ENCODE peak calls at places on chromosomes 6 and 20, in eight cellular contexts. A is HCT116; U is ovary; L is Caco-2; D is cardiac fibroblast; E is SJSA1; G is CD4-positive, alpha-beta memory T cell; Q is SK-N-SH. F is an unnamed sample.

GRCh38 chr20:6704132-6704861 is 63.2 kb upstream of the BMP2 start:
- DNase-seq in D (peak), U (no peak), A (no peak), Q (no peak), E (peak), G (no peak), L (peak), F (peak)

GRCh38 chr20:1469306-1469905 is 2.8 kb upstream of the NSFL1C start:
- DNase-seq in D (no peak), A (no peak), L (no peak), U (no peak), G (no peak), E (no peak), Q (no peak), F (no peak)

GRCh38 chr6:79928478-79928998 is 18.8 kb downstream of the ELOVL4 start:
- DNase-seq in G (no peak), U (no peak), A (no peak), E (no peak), L (no peak), D (no peak), Q (no peak), F (no peak)

GRCh38 chr6:14074723-14075503 is 42.7 kb upstream of the CD83 start:
- DNase-seq in U (peak), D (peak), G (peak), A (no peak), Q (peak), E (peak), L (no peak), F (no peak)

GRCh38 chr6:78268591-78268990 is 598.8 kb upstream of the IRAK1BP1 start:
- DNase-seq in D (no peak), G (no peak), A (no peak), L (no peak), U (no peak), Q (no peak), E (no peak), F (no peak)

GRCh38 chr6:43776799-43777776 is 7.1 kb downstream of the VEGFA start:
- DNase-seq in G (no peak), L (no peak), A (no peak), E (no peak), D (no peak), Q (no peak), U (peak), F (no peak)

GRCh38 chr20:33490023-33490933 is at the start of gene CBFA2T2:
- DNase-seq in U (peak), Q (no peak), L (peak), D (peak), E (peak), G (no peak), A (peak), F (no peak)

GRCh38 chr20:40279390-40279789 is 409.6 kb downstream of the MAFB start:
- DNase-seq in U (no peak), E (peak), G (no peak), D (peak), A (no peak), L (no peak), Q (peak), F (no peak)

GRCh38 chr6:125233216-125233615 is 68.6 kb downstream of the HDDC2 start:
- DNase-seq in U (no peak), L (no peak), G (no peak), E (no peak), Q (no peak), A (no peak), D (no peak), F (no peak)

GRCh38 chr6:98486052-98486451 is 348.3 kb upstream of the POU3F2 start:
- DNase-seq in A (no peak), U (no peak), L (no peak), G (no peak), D (no peak), Q (peak), E (no peak), F (no peak)

GRCh38 chr6:73079611-73079955 is 145.7 kb downstream of the KHDC1L start:
- DNase-seq in L (no peak), E (peak), D (peak), G (no peak), U (no peak), A (no peak), Q (no peak), F (no peak)

GRCh38 chr6:158763440-158764187 is 55.6 kb downstream of the EZR start:
- DNase-seq in A (no peak), Q (no peak), D (no peak), E (no peak), G (no peak), U (no peak), L (no peak), F (no peak)

GRCh38 chr6:15266423-15266996 is 20.6 kb downstream of the JARID2 start:
- DNase-seq in A (no peak), L (no peak), G (no peak), D (peak), U (no peak), Q (no peak), E (peak), F (no peak)

GRCh38 chr20:51749674-51750036 is 18.5 kb downstream of the ATP9A start:
- DNase-seq in L (no peak), U (no peak), Q (no peak), G (no peak), A (no peak), D (peak), E (no peak), F (no peak)
- H3K4me3 ChIP-seq in L (no peak), U (no peak), Q (no peak), G (no peak), A (peak), D (no peak), E (no peak), F (no peak)

DNA sequence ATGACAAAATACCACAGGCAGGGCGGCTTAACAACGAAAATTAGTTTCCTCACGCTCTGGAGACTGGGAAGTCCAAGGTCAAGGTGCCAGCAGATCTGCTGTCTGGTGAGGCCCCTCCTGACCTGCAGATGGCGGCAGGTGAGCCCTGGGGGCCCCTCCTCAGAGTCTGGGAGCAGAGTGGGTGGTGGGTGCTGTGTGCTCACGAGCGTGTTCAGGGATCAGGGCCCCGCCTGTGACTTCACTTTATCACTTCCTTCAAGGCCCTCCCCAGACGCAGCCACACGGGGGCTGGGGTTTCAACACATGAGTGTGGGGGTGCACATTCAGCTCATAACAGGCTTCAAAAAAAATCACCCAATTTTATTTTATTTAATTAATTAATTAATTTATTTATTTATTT is 39.3 kb downstream of the SLC2A4RG start:
- DNase-seq in E (no peak), D (no peak), G (no peak), U (no peak), L (no peak), Q (no peak), A (no peak), F (no peak)
- H3K4me3 ChIP-seq in E (no peak), D (no peak), G (no peak), U (no peak), L (no peak), Q (no peak), A (no peak), F (no peak)

GRCh38 chr6:2768696-2769095 is 3.5 kb downstream of the WRNIP1 start:
- DNase-seq in A (no peak), Q (no peak), D (no peak), E (no peak), L (no peak), G (no peak), U (no peak), F (no peak)
- H3K4me3 ChIP-seq in A (no peak), Q (no peak), D (peak), E (peak), L (no peak), G (no peak), U (no peak), F (no peak)

GRCh38 chr6:28767691-28768090 is 156.1 kb downstream of the TRIM27 start:
- DNase-seq in A (no peak), U (no peak), G (no peak), D (no peak), Q (no peak), E (no peak), L (no peak), F (no peak)

GRCh38 chr6:28767133-28767532 is 156.7 kb downstream of the TRIM27 start:
- DNase-seq in U (no peak), E (no peak), G (no peak), D (no peak), Q (no peak), L (no peak), A (no peak), F (no peak)

GRCh38 chr6:28766426-28766825 is 157.4 kb downstream of the TRIM27 start:
- DNase-seq in D (no peak), G (no peak), A (no peak), U (no peak), Q (no peak), E (no peak), L (no peak), F (no peak)

GRCh38 chr6:28764761-28765282 is 159.0 kb downstream of the TRIM27 start:
- DNase-seq in U (no peak), G (no peak), A (no peak), Q (no peak), L (no peak), D (no peak), E (no peak), F (no peak)

DNA sequence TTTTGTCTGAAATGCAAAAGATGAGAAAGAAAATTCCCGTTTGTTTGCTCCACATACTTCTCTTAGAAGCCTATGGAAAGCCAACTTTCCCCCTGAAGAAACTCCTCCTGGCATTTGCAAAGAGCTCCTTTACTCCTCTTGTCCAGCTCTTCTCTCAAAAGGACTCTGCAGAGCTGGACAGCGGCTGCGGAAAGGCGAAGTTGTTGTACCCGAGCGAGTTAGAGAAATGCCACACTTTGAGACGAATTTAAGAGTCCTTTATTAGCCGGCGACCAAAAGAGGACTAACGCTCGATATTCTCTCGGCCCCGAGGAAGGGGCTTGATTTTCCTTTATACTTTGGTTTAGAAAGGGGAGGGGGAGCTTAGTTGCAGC is 157.8 kb downstream of the TRIM27 start:
- DNase-seq in Q (no peak), U (no peak), G (no peak), E (no peak), A (no peak), D (no peak), L (no peak), F (no peak)
- H3K4me3 ChIP-seq in Q (no peak), U (no peak), G (no peak), E (no peak), A (no peak), D (no peak), L (no peak), F (no peak)

DNA sequence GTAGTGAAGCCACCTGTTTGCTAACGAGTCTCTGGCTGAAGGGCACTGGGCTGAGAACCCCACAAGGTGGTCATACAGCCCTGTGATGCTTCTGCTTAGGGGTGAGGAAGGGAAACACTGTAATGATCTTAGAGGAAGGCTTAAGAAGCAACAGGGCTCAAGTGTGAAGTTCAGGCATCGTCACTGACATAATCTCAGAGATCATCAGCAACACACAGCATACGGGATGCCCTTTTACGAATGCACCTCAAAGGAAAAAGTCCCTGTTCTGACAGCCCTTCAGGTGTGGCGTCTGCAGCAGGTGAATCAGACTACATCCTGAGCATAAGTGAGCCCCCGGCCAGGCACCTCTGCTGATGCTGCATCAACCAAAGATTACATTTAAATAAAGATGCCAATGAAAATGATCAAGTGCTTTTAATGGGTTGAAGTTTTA is 58.6 kb downstream of the INSM1 start:
- DNase-seq in Q (no peak), D (no peak), A (no peak), G (no peak), E (no peak), L (no peak), U (no peak), F (no peak)
- H3K4me3 ChIP-seq in Q (no peak), D (no peak), A (no peak), G (no peak), E (no peak), L (no peak), U (no peak), F (no peak)

DNA sequence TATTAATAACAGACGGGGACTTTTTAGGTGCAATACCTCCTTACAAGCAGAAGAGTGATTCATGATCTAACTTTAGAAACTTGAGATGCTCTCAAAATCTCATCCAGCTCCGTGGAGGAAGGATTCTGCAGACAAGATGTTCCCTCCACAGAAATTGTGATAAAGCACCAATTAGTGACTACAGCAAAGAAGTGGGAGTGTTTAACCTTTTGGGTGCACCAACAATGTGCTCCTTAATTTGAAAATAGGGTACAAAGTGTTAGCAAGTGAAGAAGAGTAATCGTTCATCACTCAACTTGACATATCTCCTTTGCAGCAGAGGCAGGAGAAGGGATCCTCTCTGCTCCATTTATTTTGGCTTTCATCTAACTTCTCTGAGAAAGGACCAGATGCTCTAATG is 22.8 kb upstream of the SCP2D1 start:
- DNase-seq in L (no peak), A (no peak), Q (no peak), E (no peak), U (no peak), G (no peak), D (no peak), F (no peak)
- H3K4me3 ChIP-seq in L (no peak), A (no peak), Q (no peak), E (no peak), U (no peak), G (no peak), D (no peak), F (no peak)

GRCh38 chr6:6723792-6724318 is 135.3 kb downstream of the LY86 start:
- DNase-seq in Q (no peak), D (no peak), G (no peak), A (no peak), U (no peak), L (no peak), E (no peak), F (no peak)

GRCh38 chr6:6725834-6726194 is 137.3 kb downstream of the LY86 start:
- DNase-seq in L (no peak), D (no peak), Q (no peak), G (no peak), E (no peak), U (no peak), A (no peak), F (no peak)

GRCh38 chr6:6724319-6725119 is 136.0 kb downstream of the LY86 start:
- DNase-seq in D (peak), L (peak), Q (peak), A (peak), U (peak), G (peak), E (peak), F (peak)

GRCh38 chr6:6723316-6723715 is 134.8 kb downstream of the LY86 start:
- DNase-seq in L (no peak), E (no peak), A (no peak), Q (no peak), G (no peak), D (no peak), U (no peak), F (no peak)

GRCh38 chr6:6725120-6725833 is 136.8 kb downstream of the LY86 start:
- DNase-seq in Q (no peak), G (no peak), U (no peak), L (no peak), D (no peak), E (no peak), A (no peak), F (no peak)
- H3K4me3 ChIP-seq in Q (no peak), G (no peak), U (peak), L (no peak), D (peak), E (no peak), A (no peak), F (peak)

DNA sequence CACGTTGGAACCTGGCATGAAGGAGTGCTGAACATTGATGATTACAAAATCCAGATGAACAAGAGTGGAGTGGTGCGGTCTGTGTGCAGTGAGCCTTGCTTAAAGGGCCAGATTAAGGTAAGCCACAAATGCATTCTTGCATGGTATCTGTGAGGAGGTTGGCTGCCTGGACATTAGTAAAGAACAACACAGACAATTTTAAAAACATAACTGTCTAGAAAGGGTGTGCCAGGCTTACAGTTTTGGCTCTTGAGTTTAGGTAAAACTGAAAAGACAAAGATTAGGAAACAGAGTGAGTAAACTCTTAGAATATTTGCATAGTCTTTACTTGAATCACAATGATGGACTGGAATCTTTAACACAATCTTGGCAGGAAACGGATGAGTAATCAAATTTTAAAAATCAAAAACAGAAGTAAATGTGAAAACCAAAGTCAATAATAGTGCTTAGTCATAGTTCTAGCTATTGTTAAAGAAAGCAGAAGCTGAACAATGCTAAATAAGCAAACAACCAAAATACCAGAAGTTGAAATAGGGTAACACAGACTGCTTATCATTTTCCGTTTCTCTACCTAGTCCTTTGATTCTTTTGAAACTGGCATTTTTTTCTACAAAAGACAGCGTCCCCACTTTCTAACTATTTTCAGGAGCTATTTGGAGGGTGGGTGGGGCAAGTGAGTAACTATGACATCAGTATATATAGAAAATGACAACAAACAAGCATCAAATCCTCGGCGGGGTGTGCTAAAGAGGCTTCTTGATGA is 185.9 kb upstream of the RAB32 start:
- DNase-seq in D (peak), A (no peak), Q (no peak), U (no peak), G (no peak), E (peak), L (no peak), F (no peak)
- H3K4me3 ChIP-seq in D (peak), A (no peak), Q (peak), U (no peak), G (no peak), E (peak), L (no peak), F (no peak)

DNA sequence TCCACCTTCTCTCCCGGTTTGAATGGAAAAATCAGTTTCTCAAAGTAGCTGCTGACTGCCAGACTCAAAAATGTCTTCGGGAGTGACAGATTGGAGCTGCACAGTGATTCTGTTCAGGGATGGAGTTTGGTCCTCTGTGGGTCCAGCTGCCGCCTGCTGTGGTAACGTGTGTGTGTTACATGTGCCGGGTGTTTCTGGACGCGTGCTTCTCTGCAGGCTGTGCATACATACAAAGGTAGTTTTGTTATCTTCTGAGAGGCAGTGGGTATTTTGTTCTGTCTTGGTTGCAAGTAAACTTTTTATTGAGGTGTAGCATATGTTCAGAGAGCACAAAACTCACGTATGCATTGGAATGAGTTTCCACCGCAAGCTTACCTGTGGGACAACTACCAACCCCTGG is 41.3 kb upstream of the NAA20 start:
- DNase-seq in Q (no peak), L (no peak), G (no peak), U (no peak), D (peak), A (no peak), E (peak), F (peak)
- H3K4me3 ChIP-seq in Q (peak), L (peak), G (no peak), U (peak), D (peak), A (no peak), E (peak), F (peak)

GRCh38 chr6:81727876-81728517 is 24.5 kb downstream of the TENT5A start:
- DNase-seq in D (no peak), Q (no peak), L (no peak), E (no peak), A (no peak), G (no peak), U (no peak), F (peak)
- H3K4me3 ChIP-seq in D (no peak), Q (no peak), L (no peak), E (no peak), A (no peak), G (no peak), U (no peak), F (no peak)